ENCODE peak calls at places on chromosomes 11 and 22, in six cellular contexts. S, B, D, P, H and G are unnamed samples.
A peak's percentile ranks its signal among the peaks of the same experiment; 100 is the strongest.

GRCh38 chr22:37601540-37602442 is 6.8 kb upstream of the GGA1 start:
- DNase-seq in P (peak; percentile 80), S (no peak), H (peak; percentile 68), D (no peak), B (no peak), G (no peak)

GRCh38 chr11:86523738-86524602 is 148.4 kb downstream of the ME3 start:
- DNase-seq in B (no peak), P (no peak), S (no peak), D (no peak), H (peak; percentile 27), G (peak; percentile 67)

GRCh38 chr11:120400564-120401364 is 64.6 kb downstream of the ARHGEF12 start:
- DNase-seq in S (no peak), H (no peak), P (no peak), D (no peak), B (no peak), G (peak; percentile 34)

GRCh38 chr22:29080061-29080975 is 7.5 kb downstream of the KREMEN1 start:
- DNase-seq in B (no peak), S (no peak), D (no peak), P (no peak), H (no peak), G (no peak)

GRCh38 chr22:32660292-32660691 is 141.2 kb upstream of the TIMP3 start:
- DNase-seq in H (peak; percentile 82), P (peak; percentile 63), B (peak; percentile 22), D (no peak), S (peak; percentile 36), G (peak; percentile 63)

GRCh38 chr22:26438006-26438405 is 8.9 kb downstream of the ASPHD2 start:
- DNase-seq in D (no peak), P (no peak), S (no peak), H (no peak), B (no peak), G (no peak)

GRCh38 chr22:30806391-30806861 is 111.8 kb downstream of the OSBP2 start:
- DNase-seq in S (no peak), D (peak; percentile 6), H (no peak), P (no peak), B (no peak), G (no peak)

GRCh38 chr22:49078076-49078710 is 749.5 kb downstream of the BRD1 start:
- DNase-seq in B (no peak), H (no peak), P (no peak), S (no peak), D (no peak), G (no peak)

GRCh38 chr22:27687984-27688545 is 113.5 kb downstream of the MN1 start:
- DNase-seq in P (no peak), H (no peak), S (no peak), B (no peak), D (no peak), G (no peak)